ENCODE peak calls at places on chromosome 6, in six cellular contexts. B, A, C, K, G and P are unnamed samples.

GRCh38 chr6:133128191-133128590 is 113.0 kb upstream of the EYA4 start:
- DNase-seq in C (no peak), K (no peak), G (no peak), A (no peak), B (no peak), P (peak)

GRCh38 chr6:157562997-157563396 is 182.0 kb downstream of the ZDHHC14 start:
- DNase-seq in B (no peak), G (no peak), A (no peak), K (no peak), C (no peak), P (no peak)

GRCh38 chr6:49787176-49787575 is at the start of gene PGK2:
- DNase-seq in K (no peak), C (no peak), G (no peak), A (no peak), B (no peak), P (no peak)

GRCh38 chr6:167341038-167341613 is 16.2 kb downstream of the TTLL2 start:
- DNase-seq in B (no peak), G (no peak), C (no peak), A (no peak), K (no peak), P (no peak)

GRCh38 chr6:117440558-117441525 is 15.1 kb upstream of the ROS1 start:
- DNase-seq in K (no peak), C (no peak), B (no peak), G (peak), A (peak), P (peak)

GRCh38 chr6:155349129-155349528 is 34.8 kb upstream of the TFB1M start:
- DNase-seq in K (no peak), C (no peak), B (no peak), G (peak), A (peak), P (peak)

GRCh38 chr6:11899645-11900044 is 112.5 kb upstream of the HIVEP1 start:
- DNase-seq in G (no peak), A (no peak), B (no peak), K (no peak), C (no peak), P (no peak)

GRCh38 chr6:10837009-10837691 is 1.2 kb downstream of the MAK start:
- DNase-seq in A (peak), C (no peak), B (no peak), G (peak), K (peak), P (peak)

GRCh38 chr6:146990821-146991798 is 213.1 kb upstream of the STXBP5 start:
- DNase-seq in B (no peak), K (no peak), G (peak), C (no peak), A (peak), P (peak)

GRCh38 chr6:148177589-148178233 is 164.9 kb upstream of the SASH1 start:
- DNase-seq in C (no peak), A (peak), G (peak), K (peak), B (no peak), P (peak)

GRCh38 chr6:43142101-43142500 is 29.0 kb upstream of the SRF start:
- DNase-seq in A (no peak), G (no peak), K (no peak), C (no peak), B (no peak), P (no peak)

GRCh38 chr6:111484655-111484974 is 1.6 kb upstream of the REV3L start:
- DNase-seq in B (no peak), C (no peak), A (peak), G (no peak), K (no peak), P (peak)

GRCh38 chr6:170274713-170275560 is 15.9 kb downstream of the DLL1 start:
- DNase-seq in B (no peak), G (no peak), A (no peak), K (no peak), C (no peak), P (no peak)

GRCh38 chr6:137903933-137904821 is 37.1 kb downstream of the TNFAIP3 start:
- DNase-seq in C (no peak), B (no peak), K (no peak), G (peak), A (peak), P (no peak)

GRCh38 chr6:143592335-143592734 is 80.8 kb upstream of the FUCA2 start:
- DNase-seq in G (no peak), B (no peak), C (no peak), A (no peak), K (peak), P (no peak)

GRCh38 chr6:109453594-109454482 is 1.7 kb downstream of the MICAL1 start:
- DNase-seq in K (no peak), C (no peak), A (no peak), G (peak), B (no peak), P (no peak)

GRCh38 chr6:70136996-70137395 is 165.9 kb downstream of the COL9A1 start:
- DNase-seq in K (no peak), A (no peak), G (no peak), B (no peak), C (no peak), P (no peak)

GRCh38 chr6:116847234-116847633 is 18.4 kb upstream of the GPRC6A start:
- DNase-seq in K (no peak), G (peak), B (no peak), C (no peak), A (peak), P (peak)

GRCh38 chr6:153879826-153880225 is 159.2 kb upstream of the OPRM1 start:
- DNase-seq in K (no peak), C (no peak), A (no peak), B (no peak), G (no peak), P (no peak)

GRCh38 chr6:54772610-54773009 is 74.0 kb upstream of the FAM83B start:
- DNase-seq in B (no peak), A (no peak), K (no peak), G (no peak), C (no peak), P (no peak)

GRCh38 chr6:168518867-168519266 is 77.9 kb downstream of the SMOC2 start:
- DNase-seq in C (no peak), A (no peak), K (no peak), B (no peak), G (no peak), P (no peak)

GRCh38 chr6:155380666-155381332 is 66.5 kb upstream of the TFB1M start:
- DNase-seq in G (no peak), B (no peak), C (no peak), K (no peak), A (no peak), P (no peak)

GRCh38 chr6:26172496-26172958 is 85.3 kb downstream of the HFE start:
- DNase-seq in A (peak), G (peak), B (no peak), C (no peak), K (no peak), P (peak)

GRCh38 chr6:133705731-133706130 is 183.2 kb upstream of the TCF21 start:
- DNase-seq in B (no peak), A (peak), G (peak), C (no peak), K (no peak), P (peak)

GRCh38 chr6:2235782-2236495 is 9.5 kb downstream of the GMDS start:
- DNase-seq in G (no peak), A (no peak), K (no peak), C (no peak), B (no peak), P (no peak)

GRCh38 chr6:157885211-157885788 is 62.3 kb downstream of the SNX9 start:
- DNase-seq in B (peak), C (no peak), G (no peak), K (no peak), A (no peak), P (no peak)

GRCh38 chr6:13725570-13725969 is 13.9 kb upstream of the RANBP9 start:
- DNase-seq in B (no peak), K (no peak), G (peak), C (no peak), A (peak), P (peak)

GRCh38 chr6:90397929-90398674 is 101.5 kb upstream of the BACH2 start:
- DNase-seq in K (no peak), G (no peak), C (no peak), A (peak), B (peak), P (peak)

GRCh38 chr6:142802124-142802523 is 142.9 kb downstream of the HIVEP2 start:
- DNase-seq in K (no peak), B (no peak), C (no peak), A (peak), G (peak), P (peak)

GRCh38 chr6:143529095-143529494 is 17.6 kb upstream of the FUCA2 start:
- DNase-seq in G (peak), K (no peak), C (no peak), A (no peak), B (no peak), P (no peak)

GRCh38 chr6:3381233-3382065 is 75.4 kb downstream of the SLC22A23 start:
- DNase-seq in B (no peak), G (no peak), K (no peak), C (no peak), A (peak), P (peak)

GRCh38 chr6:98839788-98840361 is 5.5 kb downstream of the POU3F2 start:
- DNase-seq in K (peak), A (peak), C (no peak), B (no peak), G (peak), P (peak)